ENCODE peak calls at places on chromosomes 6 and 20, in five cellular contexts. Y, O, A, Q and W are unnamed samples.

GRCh38 chr20:24102290-24102689 is 113.7 kb upstream of the GGTLC1 start:
- DNase-seq in A (no peak), O (peak), Y (no peak), Q (no peak), W (no peak)

GRCh38 chr6:162085561-162085960 is 642.0 kb downstream of the PRKN start:
- DNase-seq in O (no peak), A (no peak), Q (no peak), Y (no peak), W (no peak)

GRCh38 chr20:5463007-5463686 is 146.4 kb upstream of the PROKR2 start:
- DNase-seq in A (no peak), Y (no peak), O (no peak), Q (no peak), W (no peak)

GRCh38 chr6:52598123-52598823 is 21.4 kb upstream of the TRAM2 start:
- DNase-seq in Y (no peak), Q (peak), O (peak), A (peak), W (peak)

GRCh38 chr20:61252601-61253263 is 671 bp downstream of the CDH4 start:
- DNase-seq in A (no peak), Y (no peak), Q (no peak), O (peak), W (no peak)

GRCh38 chr6:26121141-26122004 is 34.1 kb downstream of the HFE start:
- DNase-seq in Q (no peak), A (no peak), O (peak), Y (no peak), W (no peak)

GRCh38 chr6:27575594-27576361 is 102.9 kb upstream of the ZNF184 start:
- DNase-seq in A (no peak), Y (no peak), O (no peak), Q (no peak), W (no peak)

GRCh38 chr6:89999995-90000825 is 105.9 kb downstream of the GJA10 start:
- DNase-seq in A (no peak), Y (no peak), O (no peak), Q (no peak), W (no peak)

GRCh38 chr6:3195695-3196497 is 31.6 kb downstream of the TUBB2B start:
- DNase-seq in Y (no peak), O (peak), A (no peak), Q (no peak), W (no peak)

GRCh38 chr6:148892247-148892646 is 145.4 kb downstream of the UST start:
- DNase-seq in A (no peak), O (no peak), Y (no peak), Q (no peak), W (no peak)

GRCh38 chr20:19252670-19253120 is 40.3 kb downstream of the SLC24A3 start:
- DNase-seq in Y (no peak), O (no peak), Q (no peak), A (no peak), W (no peak)

GRCh38 chr6:122079906-122080305 is 319.5 kb upstream of the HSF2 start:
- DNase-seq in O (peak), Y (no peak), A (no peak), Q (no peak), W (no peak)

GRCh38 chr6:11096109-11096508 is 2.5 kb downstream of the SMIM13 start:
- DNase-seq in Q (peak), O (peak), Y (peak), A (no peak), W (no peak)

GRCh38 chr20:13874269-13875158 is 89.7 kb downstream of the NDUFAF5 start:
- DNase-seq in Y (no peak), Q (no peak), O (peak), A (no peak), W (no peak)

GRCh38 chr20:51420111-51420510 is 122.4 kb downstream of the NFATC2 start:
- DNase-seq in Q (no peak), A (no peak), O (no peak), Y (no peak), W (no peak)

GRCh38 chr20:10432079-10432478 is 1.9 kb downstream of the MKKS start:
- DNase-seq in Q (no peak), O (no peak), A (no peak), Y (no peak), W (no peak)

GRCh38 chr20:54148947-54149764 is 24.6 kb downstream of the CYP24A1 start:
- DNase-seq in Y (peak), O (no peak), Q (peak), A (no peak), W (no peak)

GRCh38 chr6:152316024-152316423 is 321.1 kb downstream of the SYNE1 start:
- DNase-seq in A (no peak), Y (no peak), O (no peak), Q (no peak), W (no peak)

GRCh38 chr20:51366155-51366886 is 176.2 kb downstream of the NFATC2 start:
- DNase-seq in A (no peak), Y (no peak), O (no peak), Q (peak), W (peak)

GRCh38 chr20:63889241-63890200 is 5.4 kb upstream of the DNAJC5 start:
- DNase-seq in A (no peak), Y (no peak), Q (no peak), O (no peak), W (no peak)

GRCh38 chr20:25274481-25274880 is 26.6 kb downstream of the PYGB start:
- DNase-seq in O (no peak), Y (no peak), A (no peak), Q (peak), W (peak)

GRCh38 chr20:53839423-53840176 is 230.8 kb downstream of the BCAS1 start:
- DNase-seq in A (peak), Y (no peak), Q (peak), O (no peak), W (no peak)

GRCh38 chr20:23257848-23258746 is 92.5 kb upstream of the NXT1 start:
- DNase-seq in Y (no peak), O (no peak), Q (no peak), A (no peak), W (no peak)

GRCh38 chr20:10670521-10671220 is 3.1 kb downstream of the JAG1 start:
- DNase-seq in A (no peak), O (peak), Q (no peak), Y (no peak), W (no peak)

GRCh38 chr20:62576815-62577214 is 65.5 kb upstream of the SLCO4A1 start:
- DNase-seq in A (no peak), Y (no peak), O (peak), Q (no peak), W (no peak)

GRCh38 chr6:111087871-111088667 is 766 bp downstream of the SLC16A10 start:
- DNase-seq in Q (peak), A (peak), Y (no peak), O (peak), W (peak)

GRCh38 chr20:35698298-35699126 is 640 bp downstream of the NFS1 start:
- DNase-seq in O (peak), Q (no peak), A (no peak), Y (no peak), W (no peak)

GRCh38 chr6:18034798-18035202 is 47.4 kb upstream of the KIF13A start:
- DNase-seq in Y (no peak), O (no peak), Q (peak), A (no peak), W (no peak)

GRCh38 chr6:24689964-24690363 is 23.1 kb downstream of the ACOT13 start:
- DNase-seq in A (no peak), O (no peak), Y (no peak), Q (no peak), W (no peak)

GRCh38 chr6:33746036-33746600 is 587 bp downstream of the IP6K3 start:
- DNase-seq in A (no peak), Q (no peak), O (peak), Y (no peak), W (no peak)

GRCh38 chr20:46056970-46057855 is 28.2 kb downstream of the SLC12A5 start:
- DNase-seq in Y (peak), O (peak), Q (peak), A (no peak), W (peak)

GRCh38 chr6:167517546-167517945 is 192.7 kb downstream of the TTLL2 start:
- DNase-seq in O (no peak), Q (no peak), A (peak), Y (no peak), W (no peak)

GRCh38 chr6:134034951-134035822 is 17.2 kb downstream of the SLC2A12 start:
- DNase-seq in O (no peak), A (no peak), Q (no peak), Y (no peak), W (no peak)

GRCh38 chr6:12490904-12491571 is 200.9 kb downstream of the EDN1 start:
- DNase-seq in Y (no peak), O (peak), Q (no peak), A (no peak), W (no peak)

GRCh38 chr6:159180001-159180400 is 10.8 kb downstream of the FNDC1 start:
- DNase-seq in O (no peak), A (no peak), Q (no peak), Y (no peak), W (no peak)

GRCh38 chr6:16766043-16766521 is 4.8 kb upstream of the ATXN1 start:
- DNase-seq in Q (no peak), Y (no peak), A (no peak), O (no peak), W (no peak)

GRCh38 chr20:61419501-61419900 is 167.4 kb downstream of the CDH4 start:
- DNase-seq in O (no peak), A (no peak), Y (no peak), Q (no peak), W (no peak)

GRCh38 chr6:130307752-130308361 is 58.0 kb upstream of the TMEM200A start:
- DNase-seq in O (no peak), Y (no peak), A (no peak), Q (no peak), W (no peak)

GRCh38 chr20:59818911-59819310 is 114.5 kb downstream of the SYCP2 start:
- DNase-seq in Y (no peak), O (no peak), Q (no peak), A (no peak), W (no peak)